ENCODE peak calls at places on chromosomes 12 and 14, in five cellular contexts. K, S, U, C and T are unnamed samples.

GRCh38 chr12:101939856-101940265 is 62.5 kb downstream of the DRAM1 start:
- DNase-seq in K (peak), S (peak), U (peak), C (peak), T (peak)

GRCh38 chr12:100346660-100347059 is 10.2 kb upstream of the SLC17A8 start:
- DNase-seq in K (no peak), S (no peak), U (peak), C (no peak), T (no peak)

GRCh38 chr12:100913872-100914600 is 119.5 kb downstream of the ANO4 start:
- DNase-seq in K (peak), S (no peak), U (no peak), C (no peak), T (no peak)

GRCh38 chr12:12717586-12718381 is 616 bp downstream of the CDKN1B start:
- DNase-seq in K (peak), S (no peak), U (no peak), C (peak), T (peak)

GRCh38 chr12:79535751-79536150 is 155.0 kb downstream of the PAWR start:
- DNase-seq in K (no peak), S (no peak), U (no peak), C (no peak), T (no peak)

GRCh38 chr12:109358154-109358869 is 10.6 kb downstream of the MYO1H start:
- DNase-seq in K (no peak), S (no peak), U (no peak), C (no peak), T (no peak)

GRCh38 chr12:51183816-51184215 is 10.9 kb upstream of the TFCP2 start:
- DNase-seq in K (no peak), S (no peak), U (peak), C (no peak), T (no peak)

GRCh38 chr14:24713404-24713803 is 79.4 kb upstream of the GZMB start:
- DNase-seq in K (no peak), S (no peak), U (no peak), C (no peak), T (no peak)

GRCh38 chr14:64040044-64040443 is 187.2 kb downstream of the SYNE2 start:
- DNase-seq in K (no peak), S (no peak), U (peak), C (no peak), T (no peak)